ENCODE peak calls at places on chromosomes 1 and 21, in eight cellular contexts. X is NCI-H1694; B is HuH-7.5; A is GM20000; P is GM12865; G is AG04449; S is stimulated activated CD4-positive, alpha-beta T cell treated with anti-CD3 and anti-CD28 coated beads, Interleukin-1b, Interleukin-23, amount 100 ng/mL, for 1 hour; Z is NT2/D1. R is an unnamed sample.

GRCh38 chr1:2493691-2494322 is 17.7 kb downstream of the PLCH2 start:
- DNase-seq in A (no peak), G (no peak), X (no peak), P (no peak), B (no peak), S (no peak), Z (no peak), R (no peak)

GRCh38 chr1:53068314-53069084 is 6.5 kb downstream of the PODN start:
- DNase-seq in P (no peak), Z (no peak), X (no peak), B (no peak), G (no peak), S (no peak), A (no peak), R (no peak)

GRCh38 chr1:226149806-226150205 is 36.7 kb downstream of the ACBD3 start:
- DNase-seq in S (no peak), G (no peak), A (no peak), B (no peak), X (no peak), Z (no peak), P (no peak), R (no peak)

GRCh38 chr1:66652556-66652955 is 99.7 kb upstream of the DYNLT5 start:
- DNase-seq in P (no peak), X (no peak), B (no peak), G (no peak), Z (peak), S (no peak), A (no peak), R (no peak)

GRCh38 chr1:6352138-6352563 is 41.4 kb downstream of the ACOT7 start:
- DNase-seq in P (no peak), G (no peak), B (no peak), S (no peak), Z (no peak), A (no peak), X (no peak), R (no peak)

GRCh38 chr1:1135339-1136111 is 19.6 kb upstream of the C1orf159 start:
- DNase-seq in P (no peak), A (no peak), G (no peak), S (no peak), Z (no peak), B (no peak), X (no peak), R (no peak)

GRCh38 chr1:202304370-202304769 is 37.4 kb downstream of the UBE2T start:
- DNase-seq in A (no peak), P (no peak), X (no peak), B (no peak), Z (no peak), G (no peak), S (no peak), R (no peak)

GRCh38 chr21:42913461-42913860 is 12.0 kb downstream of the ERVH48-1 start:
- DNase-seq in B (no peak), P (no peak), A (no peak), S (no peak), X (no peak), G (no peak), Z (no peak), R (no peak)

GRCh38 chr1:36523850-36524249 is 41.1 kb upstream of the CSF3R start:
- DNase-seq in X (no peak), S (no peak), G (no peak), A (no peak), B (no peak), P (no peak), Z (peak), R (no peak)

R was measured in stimulated activated CD8-positive, alpha-beta memory T cell treated with anti-CD3 and anti-CD28 coated beads, Interleukin-4, amount 100 ng/mL, for 4 hours.